ENCODE peak calls at places on chromosome 18, in four cellular contexts. J is GM12892, Z is HL-60, S is vagina. U is an unnamed sample.

GRCh38 chr18:25449046-25449445 is 97.1 kb upstream of the ZNF521 start:
- DNase-seq in J (no peak), Z (no peak), S (no peak), U (no peak)

GRCh38 chr18:77132369-77133050 is at the start of gene MBP:
- DNase-seq in J (peak), Z (peak), S (no peak), U (peak)

GRCh38 chr18:42068030-42068429 is 113.0 kb downstream of the PIK3C3 start:
- DNase-seq in J (no peak), Z (no peak), S (no peak), U (no peak)

GRCh38 chr18:55420665-55420964 is 167.4 kb downstream of the TCF4 start:
- DNase-seq in J (no peak), Z (peak), S (no peak), U (no peak)

GRCh38 chr18:46264255-46264654 is 160.1 kb downstream of the HAUS1 start:
- DNase-seq in J (no peak), Z (no peak), S (no peak), U (no peak)

GRCh38 chr18:8380926-8381325 is 228.3 kb upstream of the RAB12 start:
- DNase-seq in J (no peak), Z (no peak), S (no peak), U (no peak)

GRCh38 chr18:45321520-45321919 is 293.8 kb upstream of the SLC14A2 start:
- DNase-seq in J (no peak), Z (no peak), S (no peak), U (no peak)

GRCh38 chr18:58054041-58054733 is 10.2 kb downstream of the NEDD4L start:
- DNase-seq in J (no peak), Z (no peak), S (no peak), U (no peak)

GRCh38 chr18:36893227-36893626 is 64.3 kb downstream of the KIAA1328 start:
- DNase-seq in J (no peak), Z (no peak), S (no peak), U (no peak)

GRCh38 chr18:58863539-58864145 is 1.0 kb upstream of the ZNF532 start:
- DNase-seq in J (peak), Z (peak), S (no peak), U (peak)

GRCh38 chr18:69008538-69008937 is 210.7 kb downstream of the CCDC102B start:
- DNase-seq in J (no peak), Z (no peak), S (no peak), U (no peak)

GRCh38 chr18:44758821-44759624 is 78.3 kb downstream of the SETBP1 start:
- DNase-seq in J (peak), Z (no peak), S (no peak), U (peak)

GRCh38 chr18:63366270-63366990 is 576 bp downstream of the KDSR start:
- DNase-seq in J (peak), Z (peak), S (no peak), U (peak)
- TF ChIP-seq POLR2AphosphoS5 in J (no peak), Z (no peak), S (peak), U (no peak)

DNA sequence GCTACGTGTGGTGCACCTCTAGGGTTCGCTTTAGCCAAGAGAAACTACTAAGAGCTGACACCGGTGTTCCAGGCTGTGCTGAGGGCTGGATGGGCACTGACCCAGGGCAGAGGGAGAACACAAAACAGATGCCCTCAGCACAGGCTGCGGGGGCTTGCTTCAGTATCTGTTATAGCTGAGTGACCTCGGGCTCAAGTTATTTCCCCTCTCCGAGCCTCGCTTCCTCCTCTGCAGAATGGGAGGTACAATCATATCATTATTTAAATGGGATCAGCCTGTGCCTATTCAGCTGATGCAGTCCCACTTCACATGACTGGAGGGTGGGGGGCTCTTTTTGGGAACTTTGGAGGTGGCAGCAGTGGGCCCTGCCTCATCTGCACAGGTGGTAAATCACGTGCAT is 156.1 kb upstream of the APCDD1 start:
- DNase-seq in J (no peak), Z (no peak), S (no peak), U (no peak)
- TF ChIP-seq POLR2AphosphoS5 in J (no peak), Z (no peak), S (no peak), U (no peak)

GRCh38 chr18:2324459-2324858 is 246.8 kb downstream of the METTL4 start:
- DNase-seq in J (no peak), Z (no peak), S (no peak), U (no peak)
- TF ChIP-seq POLR2AphosphoS5 in J (no peak), Z (no peak), S (no peak), U (no peak)

DNA sequence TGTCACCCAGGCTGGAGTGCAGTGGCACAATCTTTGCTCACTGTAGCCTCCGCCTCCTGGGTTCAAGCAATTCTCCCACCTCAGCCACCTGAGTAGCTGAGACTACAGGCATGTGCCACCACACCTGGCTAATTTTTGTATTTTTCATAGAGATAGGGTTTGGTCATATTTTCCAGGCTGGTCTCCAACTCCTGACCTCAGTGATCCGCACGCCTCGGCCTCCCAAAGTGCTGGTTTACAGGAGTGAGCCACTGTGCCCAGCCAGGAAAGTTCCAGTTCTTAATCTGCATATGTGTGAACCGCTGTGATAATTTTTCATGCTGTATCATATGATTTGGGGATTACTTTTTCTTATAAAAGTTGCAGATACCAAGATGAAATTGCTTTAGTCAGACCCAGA is 14.6 kb upstream of the PPP4R1 start:
- DNase-seq in J (no peak), Z (no peak), S (no peak), U (no peak)
- TF ChIP-seq POLR2AphosphoS5 in J (no peak), Z (no peak), S (no peak), U (no peak)

GRCh38 chr18:3051718-3052410 is 38.9 kb upstream of the LPIN2 start:
- DNase-seq in J (no peak), Z (peak), S (no peak), U (no peak)
- TF ChIP-seq POLR2AphosphoS5 in J (no peak), Z (peak), S (no peak), U (no peak)

DNA sequence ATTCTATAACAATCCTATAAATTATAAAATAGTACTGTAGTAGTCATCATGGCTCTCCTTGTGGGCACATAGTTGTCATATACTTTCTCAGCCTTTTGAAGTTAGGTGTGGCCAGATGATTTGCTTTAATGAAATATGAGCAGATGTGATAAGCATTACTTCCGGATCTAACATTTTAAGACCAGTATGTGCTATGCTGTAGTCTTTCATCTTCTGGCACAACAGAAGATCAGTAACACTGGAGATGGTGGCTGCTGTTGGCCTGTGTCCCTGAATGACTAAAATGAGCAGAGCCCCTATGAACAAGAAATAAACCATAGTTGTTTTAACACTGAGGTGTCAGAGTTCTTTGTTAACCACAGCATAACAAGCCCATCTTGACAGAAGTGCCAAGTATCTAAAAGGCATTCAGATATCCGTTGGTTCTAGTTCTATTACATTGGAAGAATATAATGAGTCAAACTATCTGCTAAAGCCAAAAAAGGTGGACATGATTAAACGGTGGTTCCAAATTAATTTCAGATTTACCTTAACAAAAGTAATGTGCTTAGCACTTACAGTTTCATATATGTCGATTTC is 6.3 kb downstream of the MEX3C start:
- DNase-seq in J (no peak), Z (no peak), S (no peak), U (no peak)
- TF ChIP-seq POLR2AphosphoS5 in J (no peak), Z (no peak), S (no peak), U (no peak)